ENCODE peak calls at places on chromosome 10, in four cellular contexts. One of them, this sample, is unnamed.

GRCh38 chr10:89206402-89207180 is 526 bp downstream of the CH25H start:
- DNase-seq in mesenchymal stem cell: no peak
- DNase-seq in H9: peak
- DNase-seq in IMR-90: peak
- DNase-seq in this sample: peak

GRCh38 chr10:97771913-97772823 is at the start of gene SFRP5:
- DNase-seq in H9: peak
- DNase-seq in mesenchymal stem cell: no peak
- DNase-seq in IMR-90: no peak
- DNase-seq in this sample: no peak

GRCh38 chr10:58662314-58662713 is 149.6 kb downstream of the BICC1 start:
- DNase-seq in IMR-90: peak
- DNase-seq in mesenchymal stem cell: peak
- DNase-seq in H9: no peak
- DNase-seq in this sample: peak

GRCh38 chr10:86287966-86288579 is 78.5 kb downstream of the GRID1 start:
- DNase-seq in H9: peak
- DNase-seq in mesenchymal stem cell: no peak
- DNase-seq in IMR-90: no peak
- DNase-seq in this sample: no peak

GRCh38 chr10:14953452-14954000 is 370 bp downstream of the DCLRE1C start:
- DNase-seq in IMR-90: peak
- DNase-seq in mesenchymal stem cell: peak
- DNase-seq in H9: no peak
- DNase-seq in this sample: peak

GRCh38 chr10:69807122-69807521 is 5.4 kb downstream of the COL13A1 start:
- DNase-seq in mesenchymal stem cell: peak
- DNase-seq in IMR-90: peak
- DNase-seq in H9: no peak
- DNase-seq in this sample: no peak

GRCh38 chr10:100715445-100716385 is 29.7 kb upstream of the PAX2 start:
- DNase-seq in mesenchymal stem cell: no peak
- DNase-seq in IMR-90: no peak
- DNase-seq in H9: peak
- DNase-seq in this sample: peak

GRCh38 chr10:77415311-77415960 is 222.2 kb downstream of the KCNMA1 start:
- DNase-seq in H9: no peak
- DNase-seq in IMR-90: no peak
- DNase-seq in mesenchymal stem cell: no peak
- DNase-seq in this sample: peak

GRCh38 chr10:70302292-70302691 is 18.5 kb upstream of the NPFFR1 start:
- DNase-seq in H9: no peak
- DNase-seq in IMR-90: peak
- DNase-seq in mesenchymal stem cell: peak
- DNase-seq in this sample: peak

GRCh38 chr10:21130683-21131442 is 233.8 kb upstream of the NEBL start:
- DNase-seq in H9: no peak
- DNase-seq in IMR-90: no peak
- DNase-seq in mesenchymal stem cell: no peak
- DNase-seq in this sample: no peak

GRCh38 chr10:66398653-66399052 is 527.2 kb upstream of the LRRTM3 start:
- DNase-seq in IMR-90: no peak
- DNase-seq in H9: no peak
- DNase-seq in mesenchymal stem cell: no peak
- DNase-seq in this sample: no peak

GRCh38 chr10:109953745-109954144 is 30.4 kb upstream of the XPNPEP1 start:
- DNase-seq in IMR-90: no peak
- DNase-seq in mesenchymal stem cell: no peak
- DNase-seq in H9: no peak
- DNase-seq in this sample: no peak

GRCh38 chr10:28939352-28940157 is 262.2 kb downstream of the BAMBI start:
- DNase-seq in H9: peak
- DNase-seq in mesenchymal stem cell: peak
- DNase-seq in IMR-90: peak
- DNase-seq in this sample: peak

GRCh38 chr10:58943234-58943633 is 233.2 kb upstream of the PHYHIPL start:
- DNase-seq in mesenchymal stem cell: no peak
- DNase-seq in IMR-90: no peak
- DNase-seq in H9: no peak
- DNase-seq in this sample: peak

GRCh38 chr10:6141296-6142151 is 52.7 kb downstream of the RBM17 start:
- DNase-seq in mesenchymal stem cell: peak
- DNase-seq in IMR-90: peak
- DNase-seq in H9: no peak
- DNase-seq in this sample: peak

GRCh38 chr10:88127766-88128165 is 264.3 kb downstream of the PTEN start:
- DNase-seq in IMR-90: no peak
- DNase-seq in mesenchymal stem cell: no peak
- DNase-seq in H9: no peak
- DNase-seq in this sample: no peak

GRCh38 chr10:88130912-88131311 is 267.5 kb downstream of the PTEN start:
- DNase-seq in H9: no peak
- DNase-seq in mesenchymal stem cell: no peak
- DNase-seq in IMR-90: no peak
- DNase-seq in this sample: no peak

GRCh38 chr10:88127266-88127665 is 263.8 kb downstream of the PTEN start:
- DNase-seq in H9: no peak
- DNase-seq in mesenchymal stem cell: no peak
- DNase-seq in IMR-90: no peak
- DNase-seq in this sample: no peak

GRCh38 chr10:88126699-88127098 is 263.3 kb downstream of the PTEN start:
- DNase-seq in H9: no peak
- DNase-seq in mesenchymal stem cell: no peak
- DNase-seq in IMR-90: no peak
- DNase-seq in this sample: no peak

DNA sequence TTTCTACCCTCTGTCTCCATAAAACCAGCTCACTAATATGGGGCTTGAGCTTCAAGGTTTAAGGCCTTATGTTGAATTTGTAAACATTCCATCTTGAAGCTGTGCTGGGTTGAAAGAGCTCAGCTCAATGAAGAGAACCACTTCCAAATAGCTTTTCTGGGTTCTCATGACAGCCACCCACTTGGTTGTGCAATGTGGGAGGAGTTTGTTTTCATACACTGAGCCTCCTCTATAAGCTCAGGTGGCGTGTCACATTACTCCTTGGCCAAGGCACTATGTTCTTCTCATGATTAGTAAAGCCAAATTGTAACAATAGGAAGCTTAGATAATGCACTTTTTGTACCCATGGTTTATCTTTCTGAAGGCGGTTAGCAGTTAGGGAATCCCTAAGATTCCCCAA is 265.6 kb downstream of the PTEN start:
- DNase-seq in IMR-90: no peak
- DNase-seq in mesenchymal stem cell: no peak
- DNase-seq in H9: no peak
- DNase-seq in this sample: no peak
- H2BK120ac ChIP-seq in IMR-90: no peak
- H2BK120ac ChIP-seq in mesenchymal stem cell: no peak
- H2BK120ac ChIP-seq in H9: no peak
- H2BK120ac ChIP-seq in this sample: no peak

DNA sequence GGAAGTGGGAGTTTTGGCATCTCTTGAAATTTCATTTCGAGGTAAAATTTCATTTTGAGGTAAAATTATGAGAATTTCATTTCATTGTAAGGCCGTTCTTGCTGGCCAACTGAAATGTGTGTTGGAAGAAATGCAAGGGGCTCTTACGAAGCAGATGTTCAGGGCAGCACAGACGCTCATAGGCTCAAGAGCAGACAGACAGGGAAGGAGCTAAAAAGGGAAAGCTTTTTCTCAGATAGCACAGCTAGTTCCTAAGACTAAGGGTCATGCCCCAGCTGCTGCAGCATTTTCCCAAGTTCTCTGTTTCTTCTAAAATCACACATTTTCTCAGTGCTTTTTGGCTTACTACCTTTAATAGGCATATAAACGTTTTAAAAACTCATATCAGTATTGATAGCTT is 65.1 kb upstream of the SFMBT2 start:
- DNase-seq in mesenchymal stem cell: no peak
- DNase-seq in H9: no peak
- DNase-seq in IMR-90: no peak
- DNase-seq in this sample: no peak
- H3K9ac ChIP-seq in mesenchymal stem cell: no peak
- H3K9ac ChIP-seq in H9: no peak
- H3K9ac ChIP-seq in IMR-90: no peak
- H3K9ac ChIP-seq in this sample: no peak

GRCh38 chr10:71613303-71613777 is 106.2 kb downstream of the C10orf105 start:
- DNase-seq in IMR-90: no peak
- DNase-seq in H9: no peak
- DNase-seq in mesenchymal stem cell: no peak
- DNase-seq in this sample: peak
- H2AFZ ChIP-seq in IMR-90: no peak
- H2AFZ ChIP-seq in H9: no peak
- H2AFZ ChIP-seq in mesenchymal stem cell: no peak
- H2AFZ ChIP-seq in this sample: no peak

GRCh38 chr10:11823989-11824346 is 812 bp downstream of the PROSER2 start:
- DNase-seq in mesenchymal stem cell: peak
- DNase-seq in IMR-90: peak
- DNase-seq in H9: no peak
- DNase-seq in this sample: no peak

GRCh38 chr10:11823122-11823988 is at the start of gene PROSER2:
- DNase-seq in mesenchymal stem cell: peak
- DNase-seq in IMR-90: peak
- DNase-seq in H9: peak
- DNase-seq in this sample: peak

GRCh38 chr10:11822031-11822756 is 962 bp upstream of the PROSER2 start:
- DNase-seq in H9: no peak
- DNase-seq in IMR-90: no peak
- DNase-seq in mesenchymal stem cell: no peak
- DNase-seq in this sample: no peak

GRCh38 chr10:11824376-11824775 is 1.2 kb downstream of the PROSER2 start:
- DNase-seq in IMR-90: peak
- DNase-seq in H9: no peak
- DNase-seq in mesenchymal stem cell: no peak
- DNase-seq in this sample: no peak

DNA sequence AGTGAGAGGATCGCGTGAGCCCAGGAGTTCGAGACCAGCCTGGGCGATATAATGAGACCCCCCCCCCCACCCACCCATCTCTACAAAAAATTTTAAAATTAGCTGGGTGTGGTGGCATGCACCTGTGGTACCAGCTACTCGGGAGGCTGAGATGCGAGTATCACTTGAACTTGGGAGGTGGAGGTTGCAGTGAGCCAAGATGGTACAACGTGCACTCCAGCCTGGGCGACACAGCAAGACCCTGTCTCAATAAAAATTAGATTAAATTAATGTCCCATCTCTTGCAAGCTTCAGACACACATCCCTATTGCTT is 391 bp upstream of the PROSER2 start:
- DNase-seq in IMR-90: no peak
- DNase-seq in H9: no peak
- DNase-seq in mesenchymal stem cell: no peak
- DNase-seq in this sample: no peak
- H2BK120ac ChIP-seq in IMR-90: peak
- H2BK120ac ChIP-seq in H9: no peak
- H2BK120ac ChIP-seq in mesenchymal stem cell: no peak
- H2BK120ac ChIP-seq in this sample: peak

This sample was measured in trophoblast cell.